ENCODE peak calls at places on chromosomes 16 and 17, in ten cellular contexts. D, O, F, C, I, K, U, P, R and L are unnamed samples.

GRCh38 chr17:22512997-22513538 is 820.7 kb downstream of the KCNJ18 start:
- DNase-seq in C (no peak), I (peak), D (no peak), R (no peak), U (no peak), K (no peak), P (no peak), F (no peak), O (no peak), L (no peak)

GRCh38 chr17:44830359-44831269 is 527 bp upstream of the GJC1 start:
- DNase-seq in O (peak), P (peak), C (no peak), I (no peak), F (no peak), K (peak), D (peak), R (no peak), U (no peak), L (no peak)

GRCh38 chr17:68462381-68463210 is 5.3 kb upstream of the WIPI1 start:
- DNase-seq in R (peak), U (peak), C (peak), F (peak), K (peak), D (peak), I (no peak), P (peak), O (peak), L (peak)

GRCh38 chr16:85245307-85246172 is 133.3 kb upstream of the CIBAR2 start:
- DNase-seq in F (peak), U (peak), I (no peak), R (no peak), D (peak), O (peak), P (peak), C (peak), K (peak), L (peak)

GRCh38 chr17:72118588-72119279 is 2.1 kb upstream of the SOX9 start:
- DNase-seq in D (peak), C (peak), F (peak), P (peak), I (no peak), U (no peak), R (peak), K (peak), O (peak), L (peak)

GRCh38 chr17:62807812-62808575 is at the start of gene MARCHF10:
- DNase-seq in C (no peak), O (peak), R (peak), D (peak), I (no peak), F (no peak), P (peak), U (peak), K (peak), L (peak)

GRCh38 chr17:30782206-30782605 is 42.3 kb downstream of the CRLF3 start:
- DNase-seq in I (no peak), K (no peak), R (no peak), F (no peak), O (no peak), U (no peak), P (no peak), C (no peak), D (no peak), L (no peak)

GRCh38 chr17:49993423-49994037 is 1.5 kb downstream of the DLX3 start:
- DNase-seq in K (peak), I (no peak), D (no peak), C (no peak), F (no peak), O (peak), U (no peak), P (peak), R (no peak), L (peak)

GRCh38 chr16:85990861-85991301 is 91.9 kb downstream of the IRF8 start:
- DNase-seq in F (no peak), I (no peak), O (no peak), D (no peak), K (no peak), C (no peak), U (no peak), P (peak), R (no peak), L (no peak)

GRCh38 chr17:74663566-74663965 is 40.0 kb upstream of the CD300E start:
- DNase-seq in O (no peak), F (no peak), P (no peak), D (no peak), C (no peak), U (no peak), K (no peak), I (no peak), R (no peak), L (no peak)

GRCh38 chr17:47072881-47073280 is 93.8 kb upstream of the RPRML start:
- DNase-seq in I (no peak), U (no peak), F (peak), P (no peak), K (no peak), D (no peak), O (no peak), R (no peak), C (no peak), L (no peak)

GRCh38 chr17:73770115-73770848 is 126.0 kb upstream of the SDK2 start:
- DNase-seq in R (no peak), F (peak), K (peak), U (peak), D (peak), I (peak), O (no peak), C (peak), P (no peak), L (no peak)

GRCh38 chr16:20393801-20394637 is 10.5 kb downstream of the PDILT start:
- DNase-seq in R (no peak), I (no peak), O (no peak), K (no peak), U (peak), F (no peak), P (no peak), C (no peak), D (peak), L (no peak)

GRCh38 chr16:10889880-10890279 is 12.9 kb downstream of the CIITA start:
- DNase-seq in U (no peak), K (no peak), F (no peak), R (no peak), C (no peak), O (no peak), D (no peak), P (no peak), I (no peak), L (no peak)

GRCh38 chr17:38449364-38449763 is 21.1 kb downstream of the ARHGAP23 start:
- DNase-seq in U (no peak), D (no peak), I (no peak), C (no peak), P (no peak), O (peak), R (peak), K (no peak), F (peak), L (no peak)

GRCh38 chr16:30075503-30076275 is at the start of gene PPP4C:
- DNase-seq in D (peak), I (peak), K (peak), O (peak), C (peak), P (peak), U (peak), F (peak), R (peak), L (peak)
- TF ChIP-seq CTCF in D (no peak), I (no peak), K (no peak), O (no peak), C (no peak), P (no peak), U (peak), F (no peak), R (no peak), L (peak)

GRCh38 chr17:81379523-81379942 is 15.7 kb upstream of the BAHCC1 start:
- DNase-seq in O (no peak), D (peak), F (no peak), P (no peak), C (peak), I (no peak), R (peak), U (no peak), K (peak), L (no peak)
- TF ChIP-seq CTCF in O (no peak), D (no peak), F (no peak), P (no peak), C (no peak), I (no peak), R (no peak), U (no peak), K (peak), L (no peak)

DNA sequence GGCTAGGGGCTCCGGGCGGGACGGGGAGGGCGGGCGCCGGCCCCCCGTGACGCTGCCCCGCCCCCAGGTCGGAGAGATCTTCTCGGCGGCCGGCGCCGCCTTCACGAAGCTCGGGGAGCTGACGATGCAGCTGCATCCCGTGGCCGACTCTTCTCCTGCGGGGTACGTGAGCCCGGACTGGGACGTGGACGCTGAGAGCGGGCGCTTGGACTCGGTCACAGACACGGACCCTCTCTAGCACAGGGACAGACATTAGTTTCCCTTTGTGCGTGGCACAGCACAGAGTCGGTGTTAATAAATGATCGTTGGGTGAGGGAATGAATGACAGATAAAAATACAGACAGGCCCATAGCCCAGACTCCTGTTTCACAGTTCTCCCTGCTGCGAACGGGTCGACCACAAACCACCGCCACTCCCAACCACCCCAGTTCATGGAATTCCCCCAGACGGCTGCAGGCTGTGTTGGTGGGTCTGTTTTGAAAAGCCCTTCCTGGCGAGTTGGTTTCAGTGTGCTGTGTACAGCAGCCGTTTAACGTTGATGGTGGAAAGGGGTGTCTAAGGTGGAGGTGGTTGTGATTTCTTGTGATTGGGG is 2.7 kb downstream of the RNASEK start:
- DNase-seq in D (peak), I (no peak), P (peak), R (no peak), O (peak), F (no peak), C (no peak), K (no peak), U (no peak), L (no peak)
- TF ChIP-seq CTCF in D (no peak), I (no peak), P (no peak), R (peak), O (no peak), F (no peak), C (no peak), K (no peak), U (no peak), L (peak)

DNA sequence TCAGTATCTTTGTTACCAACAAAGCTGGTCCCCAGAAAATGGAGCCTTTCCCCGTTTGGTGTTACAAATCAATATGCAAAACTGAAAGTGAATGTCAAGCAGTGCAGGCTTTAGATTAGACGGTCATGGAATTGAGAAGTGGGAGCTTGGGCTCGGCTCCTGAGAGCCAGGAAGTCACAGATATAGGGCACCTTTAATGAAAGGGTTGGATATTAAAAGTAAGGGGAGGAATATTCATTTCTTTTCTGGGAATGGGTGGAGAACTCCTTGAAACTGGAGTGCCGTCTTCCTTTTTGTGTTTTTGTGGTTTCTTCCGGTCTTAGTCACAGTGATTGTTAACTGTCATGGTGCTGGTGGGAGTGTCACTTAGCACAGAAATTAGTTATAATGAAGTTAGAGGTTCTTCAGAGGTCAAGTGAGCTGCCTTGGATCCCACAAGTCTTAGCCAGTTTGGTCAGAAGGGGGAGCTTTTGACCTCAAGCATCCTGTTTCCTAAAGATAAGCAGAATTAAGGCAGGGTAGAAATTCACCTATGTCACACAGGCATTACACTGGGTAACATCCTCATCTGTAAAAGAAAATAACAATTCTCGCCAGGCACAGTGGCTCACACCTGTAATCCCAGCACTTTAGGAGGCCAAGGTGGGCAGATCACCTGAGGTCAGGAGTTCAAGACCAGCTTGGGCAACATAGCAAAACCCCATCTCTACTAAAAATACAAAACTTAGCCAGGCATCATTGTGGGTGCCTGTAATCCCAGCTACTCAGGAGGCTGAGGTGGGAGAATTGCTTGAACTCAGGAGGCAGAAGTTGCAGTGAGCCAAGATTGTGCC is 9.6 kb upstream of the EIF1 start:
- DNase-seq in U (no peak), C (peak), K (peak), D (no peak), O (no peak), I (no peak), R (peak), F (peak), P (no peak), L (no peak)
- TF ChIP-seq CTCF in U (no peak), C (no peak), K (peak), D (no peak), O (peak), I (no peak), R (peak), F (no peak), P (no peak), L (no peak)

DNA sequence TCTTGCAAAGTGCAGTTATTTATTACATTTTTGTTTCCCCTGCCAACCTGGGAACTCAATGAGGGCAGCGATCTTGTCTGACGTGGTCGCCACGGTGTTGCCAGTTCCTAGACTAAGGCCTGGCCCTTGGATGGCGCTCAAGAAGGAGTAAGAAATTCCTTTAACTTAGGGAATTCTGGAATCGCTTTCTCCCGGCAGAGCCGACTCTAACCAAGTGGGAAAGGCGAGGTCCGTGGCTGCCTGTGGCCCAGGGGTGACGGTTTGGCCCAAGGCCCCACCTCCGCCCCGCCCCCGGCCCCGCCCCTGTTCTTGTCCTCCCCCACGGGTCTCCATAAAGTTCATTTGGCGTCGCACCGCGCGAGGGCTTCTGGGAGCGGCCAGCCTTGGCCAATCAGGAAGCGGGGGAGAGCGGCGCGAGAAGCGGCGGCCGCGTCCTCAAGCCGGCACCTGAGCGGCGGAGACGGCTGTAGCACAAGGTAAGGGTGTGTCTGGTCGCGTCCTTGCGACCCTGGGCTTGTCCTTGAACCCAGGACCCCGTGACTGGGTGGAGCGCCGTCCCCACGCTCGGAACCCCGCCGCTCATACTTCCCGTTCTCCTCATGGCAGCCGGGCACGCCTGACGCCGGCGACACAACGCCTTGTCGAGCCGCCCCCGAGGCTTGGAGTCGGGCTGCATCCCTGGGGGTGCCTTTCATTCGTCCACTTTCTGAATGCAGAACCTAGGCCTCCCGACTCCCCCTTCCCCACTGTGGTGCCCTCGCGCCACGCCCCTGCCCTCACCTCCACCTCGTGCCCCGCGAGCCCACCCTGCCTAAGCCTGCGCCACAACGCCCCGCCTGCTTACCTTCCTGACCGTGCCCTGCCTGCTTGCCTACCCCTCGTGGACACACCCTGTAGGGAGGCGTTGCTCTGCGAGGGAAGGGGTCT is at the start of gene NUP93:
- DNase-seq in R (peak), I (peak), O (peak), D (peak), P (peak), C (peak), U (peak), F (peak), K (peak), L (peak)
- TF ChIP-seq CTCF in R (no peak), I (no peak), O (no peak), D (no peak), P (no peak), C (no peak), U (no peak), F (no peak), K (peak), L (no peak)

GRCh38 chr17:57663326-57664070 is 81.6 kb downstream of the CCDC182 start:
- DNase-seq in P (no peak), C (no peak), D (no peak), K (no peak), O (no peak), U (peak), I (no peak), F (no peak), R (no peak), L (no peak)

GRCh38 chr17:57665696-57666095 is 79.4 kb downstream of the CCDC182 start:
- DNase-seq in F (no peak), D (no peak), R (no peak), O (peak), I (no peak), U (peak), K (no peak), C (no peak), P (no peak), L (no peak)

GRCh38 chr17:57662021-57662420 is 83.1 kb downstream of the CCDC182 start:
- DNase-seq in K (no peak), O (no peak), R (no peak), D (no peak), U (peak), C (no peak), P (no peak), F (no peak), I (no peak), L (no peak)

GRCh38 chr17:57665128-57665527 is 80.0 kb downstream of the CCDC182 start:
- DNase-seq in I (no peak), U (peak), K (no peak), R (no peak), D (no peak), C (no peak), F (no peak), P (no peak), O (peak), L (no peak)

GRCh38 chr17:57662644-57663308 is 82.3 kb downstream of the CCDC182 start:
- DNase-seq in F (peak), O (peak), C (peak), D (peak), I (peak), U (peak), K (peak), R (peak), P (no peak), L (peak)
- TF ChIP-seq CTCF in F (no peak), O (no peak), C (peak), D (no peak), I (peak), U (no peak), K (peak), R (no peak), P (no peak), L (no peak)

GRCh38 chr16:58515125-58515870 is at the start of gene SETD6:
- DNase-seq in F (peak), K (peak), P (peak), U (peak), O (peak), R (peak), C (peak), D (peak), I (peak), L (peak)
- TF ChIP-seq CTCF in F (no peak), K (no peak), P (no peak), U (peak), O (no peak), R (no peak), C (peak), D (peak), I (peak), L (peak)

GRCh38 chr17:34961093-34961911 is at the start of the genes CCT6B and ZNF830:
- DNase-seq in I (peak), F (peak), R (peak), O (peak), K (peak), C (peak), D (peak), U (peak), P (peak), L (peak)
- TF ChIP-seq CTCF in I (peak), F (no peak), R (no peak), O (no peak), K (no peak), C (no peak), D (no peak), U (no peak), P (no peak), L (no peak)

GRCh38 chr16:79587897-79588296 is 12.6 kb downstream of the MAF start:
- DNase-seq in R (no peak), U (no peak), P (no peak), C (no peak), O (no peak), D (no peak), K (no peak), I (no peak), F (no peak), L (no peak)

GRCh38 chr16:79593074-79593531 is 7.4 kb downstream of the MAF start:
- DNase-seq in P (no peak), D (no peak), I (no peak), O (no peak), C (no peak), R (no peak), K (no peak), U (no peak), F (no peak), L (no peak)

GRCh38 chr16:79593754-79594153 is 6.8 kb downstream of the MAF start:
- DNase-seq in F (no peak), O (no peak), K (no peak), R (no peak), D (no peak), U (no peak), P (no peak), I (no peak), C (no peak), L (no peak)

GRCh38 chr16:79592150-79592549 is 8.4 kb downstream of the MAF start:
- DNase-seq in O (no peak), F (no peak), U (no peak), C (no peak), I (no peak), K (no peak), D (no peak), R (no peak), P (no peak), L (no peak)

DNA sequence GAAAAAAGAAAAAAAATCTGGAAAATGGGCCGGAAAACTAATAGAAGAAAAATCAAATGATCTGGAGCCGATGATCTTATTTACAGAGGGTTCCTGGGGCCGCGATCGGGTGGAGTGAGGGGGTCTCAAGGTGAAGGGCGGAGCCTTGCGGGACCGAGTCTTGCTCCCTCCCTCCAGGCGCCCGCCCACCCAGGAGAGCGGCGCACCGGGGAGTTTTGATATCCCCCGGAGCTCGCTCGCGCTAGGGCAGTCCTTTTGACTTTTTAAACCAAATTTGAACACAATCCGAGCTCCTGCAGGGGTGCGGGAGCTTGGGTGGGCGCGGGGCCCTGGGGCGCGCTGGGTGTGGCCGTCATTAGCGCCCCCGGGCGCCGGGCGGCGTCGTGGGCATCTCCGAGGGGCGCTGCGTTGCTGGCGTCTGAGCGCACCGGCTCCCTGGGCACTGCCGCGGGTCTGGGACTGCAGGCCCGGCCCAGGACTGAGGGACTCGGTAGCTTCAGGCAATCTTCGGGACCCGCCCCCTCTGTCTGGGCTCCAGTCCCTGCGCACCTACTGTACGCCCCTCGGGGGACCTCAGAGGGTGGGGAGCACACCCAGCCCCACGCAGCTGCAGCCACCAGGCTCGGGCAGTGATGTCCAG is 10.9 kb downstream of the MAF start:
- DNase-seq in K (no peak), I (no peak), D (no peak), P (peak), R (no peak), O (peak), F (no peak), U (peak), C (peak), L (no peak)
- TF ChIP-seq CTCF in K (no peak), I (no peak), D (no peak), P (no peak), R (no peak), O (no peak), F (no peak), U (no peak), C (no peak), L (no peak)